ENCODE peak calls at places on chromosomes 7 and 10, in ten cellular contexts. D is H54; O is pancreas; P is neuronal stem cell; B is endothelial cell; W is GM23248; S is nucleus accumbens; E is CD8-positive, alpha-beta memory T cell; T is NCI-H2029; I is stimulated activated CD8-positive, alpha-beta memory T cell treated with anti-CD3 and anti-CD28 coated beads, Interleukin-7, amount 100 ng/mL, for 24 hours. V is an unnamed sample.

GRCh38 chr7:100655908-100656674 is at the start of gene ACTL6B:
- DNase-seq in D (no peak), O (peak; percentile 70), P (peak; percentile 83), B (peak; percentile 96), W (peak; percentile 63), S (peak; percentile 71), E (peak; percentile 63), T (peak; percentile 33), I (no peak), V (peak; percentile 87)

GRCh38 chr10:14425031-14425430 is 94.3 kb upstream of the FRMD4A start:
- DNase-seq in D (no peak), O (no peak), P (peak; percentile 69), B (no peak), W (no peak), S (no peak), E (no peak), T (no peak), I (no peak), V (no peak)

GRCh38 chr10:63343476-63343875 is 122.3 kb downstream of the JMJD1C start:
- DNase-seq in D (no peak), O (no peak), P (no peak), B (no peak), W (peak; percentile 25), S (no peak), E (no peak), T (no peak), I (no peak), V (no peak)

GRCh38 chr10:70145666-70146488 is 623 bp downstream of the TYSND1 start:
- DNase-seq in D (peak; percentile 76), O (peak; percentile 73), P (peak; percentile 74), B (peak; percentile 64), W (peak; percentile 90), S (peak; percentile 39), E (peak; percentile 83), T (peak; percentile 27), I (peak; percentile 37), V (peak; percentile 38)

GRCh38 chr10:113362645-113363091 is 190.2 kb upstream of the HABP2 start:
- DNase-seq in D (no peak), O (no peak), P (no peak), B (no peak), W (peak; percentile 71), S (no peak), E (no peak), T (no peak), I (no peak), V (no peak)

GRCh38 chr10:26859241-26860025 is 1.3 kb downstream of the ABI1 start:
- DNase-seq in D (no peak), O (no peak), P (no peak), B (no peak), W (peak; percentile 42), S (no peak), E (no peak), T (no peak), I (no peak), V (no peak)

GRCh38 chr10:59006511-59007306 is 169.7 kb upstream of the PHYHIPL start:
- DNase-seq in D (peak; percentile 55), O (no peak), P (no peak), B (no peak), W (peak; percentile 84), S (no peak), E (no peak), T (no peak), I (no peak), V (no peak)

GRCh38 chr10:124025638-124026336 is 67.6 kb downstream of the CHST15 start:
- DNase-seq in D (no peak), O (no peak), P (no peak), B (peak; percentile 21), W (peak; percentile 21), S (no peak), E (no peak), T (no peak), I (no peak), V (peak; percentile 1)

GRCh38 chr10:119393019-119393418 is 149.5 kb downstream of the RGS10 start:
- DNase-seq in D (no peak), O (no peak), P (no peak), B (no peak), W (no peak), S (no peak), E (no peak), T (no peak), I (no peak), V (peak; percentile 36)

GRCh38 chr10:32357056-32357735 is 10.2 kb upstream of the EPC1 start:
- DNase-seq in D (no peak), O (no peak), P (no peak), B (no peak), W (no peak), S (no peak), E (peak; percentile 63), T (no peak), I (no peak), V (no peak)

GRCh38 chr10:95406651-95407280 is 116.0 kb upstream of the PDLIM1 start:
- DNase-seq in D (no peak), O (peak; percentile 89), P (no peak), B (no peak), W (no peak), S (peak; percentile 48), E (no peak), T (peak; percentile 43), I (no peak), V (no peak)

GRCh38 chr7:48350515-48350914 is 179.3 kb downstream of the ABCA13 start:
- DNase-seq in D (no peak), O (no peak), P (no peak), B (no peak), W (no peak), S (no peak), E (no peak), T (no peak), I (no peak), V (no peak)

GRCh38 chr10:79444243-79445119 is 943 bp downstream of the ZCCHC24 start:
- DNase-seq in D (peak; percentile 86), O (peak; percentile 77), P (peak; percentile 46), B (peak; percentile 49), W (peak; percentile 89), S (peak; percentile 38), E (peak; percentile 73), T (no peak), I (peak; percentile 16), V (no peak)

GRCh38 chr7:2405201-2405600 is 1.8 kb downstream of the CHST12 start:
- DNase-seq in D (no peak), O (no peak), P (no peak), B (no peak), W (no peak), S (no peak), E (no peak), T (no peak), I (no peak), V (no peak)

V was measured in NCI-H1417.